ENCODE peak calls at places on chromosomes 13 and 19, in five cellular contexts. K is colonic mucosa, Q is neural crest cell, D is right lobe of liver, R is cardiac fibroblast. O is an unnamed sample.

GRCh38 chr13:30718661-30719520 is 16.5 kb upstream of the ALOX5AP start:
- DNase-seq in R (peak; percentile 95), D (no peak), Q (no peak), K (no peak), O (peak; percentile 89)

GRCh38 chr13:70842062-70842644 is 733.9 kb upstream of the KLHL1 start:
- DNase-seq in Q (no peak), D (no peak), R (no peak), K (no peak), O (no peak)

GRCh38 chr13:90594694-90595093 is 752.8 kb upstream of the MIR17HG start:
- DNase-seq in D (no peak), R (peak; percentile 83), Q (no peak), K (no peak), O (peak; percentile 60)

GRCh38 chr19:23002690-23003422 is at the start of gene ZNF728:
- DNase-seq in K (peak; percentile 22), R (peak; percentile 4), D (peak; percentile 25), Q (no peak), O (no peak)

GRCh38 chr19:16541526-16542044 is 652 bp downstream of the CHERP start:
- DNase-seq in R (peak; percentile 19), Q (no peak), D (no peak), K (no peak), O (peak; percentile 40)

GRCh38 chr13:93284056-93284455 is 57.4 kb downstream of the GPC6 start:
- DNase-seq in R (no peak), D (no peak), K (no peak), Q (no peak), O (no peak)

GRCh38 chr13:112622375-112622774 is 34.4 kb upstream of the TUBGCP3 start:
- DNase-seq in K (no peak), R (no peak), Q (no peak), D (no peak), O (no peak)

GRCh38 chr19:12990853-12991252 is 4.4 kb upstream of the NFIX start:
- DNase-seq in Q (no peak), R (no peak), K (no peak), D (no peak), O (no peak)

GRCh38 chr13:109790951-109791605 is 4.7 kb upstream of the IRS2 start:
- DNase-seq in D (no peak), R (peak; percentile 59), K (peak; percentile 48), Q (peak; percentile 19), O (peak; percentile 36)

GRCh38 chr19:52527954-52528326 is 472 bp downstream of the ZNF808 start:
- DNase-seq in D (peak; percentile 26), Q (no peak), K (no peak), R (no peak), O (no peak)

GRCh38 chr19:34269081-34269480 is 14.7 kb downstream of the GARRE1 start:
- DNase-seq in K (no peak), R (no peak), D (no peak), Q (no peak), O (no peak)

GRCh38 chr19:6694147-6694815 is 24.3 kb upstream of the TNFSF14 start:
- DNase-seq in D (peak; percentile 64), R (peak; percentile 44), Q (no peak), K (no peak), O (no peak)

GRCh38 chr13:98480915-98481510 is 95.9 kb downstream of the STK24 start:
- DNase-seq in D (no peak), R (peak; percentile 58), Q (no peak), K (no peak), O (no peak)

GRCh38 chr19:55585658-55586339 is 5.2 kb upstream of the ZNF579 start:
- DNase-seq in D (peak; percentile 68), Q (peak; percentile 73), K (peak; percentile 45), R (peak; percentile 74), O (peak; percentile 68)

GRCh38 chr13:80224468-80224867 is 116.5 kb downstream of the SPRY2 start:
- DNase-seq in K (no peak), D (no peak), R (peak; percentile 55), Q (no peak), O (no peak)

GRCh38 chr13:74868044-74868443 is 613.9 kb downstream of the TBC1D4 start:
- DNase-seq in D (no peak), K (no peak), Q (no peak), R (peak; percentile 56), O (no peak)

GRCh38 chr13:23867027-23867491 is 22.1 kb downstream of the MIPEP start:
- DNase-seq in Q (no peak), K (no peak), R (peak; percentile 72), D (no peak), O (peak; percentile 38)

GRCh38 chr13:94702181-94703041 is 9.9 kb downstream of the SOX21 start:
- DNase-seq in K (no peak), R (no peak), Q (no peak), D (no peak), O (no peak)

GRCh38 chr13:60398949-60399589 is 2.0 kb downstream of the TDRD3 start:
- DNase-seq in K (peak; percentile 32), R (no peak), Q (no peak), D (no peak), O (peak; percentile 19)

GRCh38 chr19:35845215-35846037 is 6.9 kb downstream of the NPHS1 start:
- DNase-seq in K (peak; percentile 69), Q (no peak), D (no peak), R (no peak), O (no peak)

GRCh38 chr13:90806905-90807304 is 540.6 kb upstream of the MIR17HG start:
- DNase-seq in R (no peak), D (no peak), K (no peak), Q (no peak), O (no peak)

GRCh38 chr19:32223595-32224370 is 121.6 kb upstream of the ZNF507 start:
- DNase-seq in Q (no peak), D (no peak), R (no peak), K (no peak), O (no peak)

GRCh38 chr19:51641648-51642047 is 5.0 kb downstream of the SIGLEC14 start:
- DNase-seq in R (no peak), Q (no peak), D (no peak), K (no peak), O (no peak)

GRCh38 chr19:14401468-14401867 is 17.7 kb downstream of the DDX39A start:
- DNase-seq in K (no peak), D (no peak), Q (no peak), R (no peak), O (no peak)

GRCh38 chr13:112477070-112477619 is 101.0 kb downstream of the SPACA7 start:
- DNase-seq in K (no peak), Q (no peak), D (peak; percentile 44), R (no peak), O (no peak)

GRCh38 chr19:58108546-58108817 is 10.5 kb upstream of the ZSCAN18 start:
- DNase-seq in Q (no peak), K (no peak), D (no peak), R (no peak), O (no peak)

O was measured in fibroblast of villous mesenchyme.